ENCODE peak calls at places on chromosomes 7 and 10, in four cellular contexts. S is kidney tubule cell, K is vagina, O is fibroblast of lung. T is an unnamed sample.

GRCh38 chr7:44383566-44383965 is 58.2 kb upstream of the CAMK2B start:
- DNase-seq in S (peak; percentile 14), K (peak; percentile 87), O (peak; percentile 83), T (no peak)

GRCh38 chr7:23544913-23545354 is 13.2 kb upstream of the TRA2A start:
- DNase-seq in S (peak; percentile 47), K (no peak), O (peak; percentile 32), T (peak; percentile 86)

GRCh38 chr7:132065193-132065972 is 509.0 kb upstream of the PODXL start:
- DNase-seq in O (peak; percentile 98), K (peak; percentile 70), S (peak; percentile 98), T (peak; percentile 97)

GRCh38 chr10:78934499-78934898 is 134.3 kb upstream of the ZMIZ1 start:
- DNase-seq in S (peak; percentile 25), K (no peak), O (no peak), T (peak; percentile 53)

GRCh38 chr10:100775346-100775745 is 30.0 kb downstream of the PAX2 start:
- DNase-seq in K (no peak), S (peak; percentile 75), O (no peak), T (no peak)

GRCh38 chr10:122281751-122282150 is 10.7 kb downstream of the BTBD16 start:
- DNase-seq in O (no peak), S (no peak), K (no peak), T (no peak)

GRCh38 chr10:3935141-3935540 is 150.1 kb upstream of the KLF6 start:
- DNase-seq in S (peak; percentile 51), O (peak; percentile 95), K (no peak), T (no peak)

GRCh38 chr10:72007246-72007892 is 43.2 kb downstream of the CHST3 start:
- DNase-seq in K (peak; percentile 87), O (no peak), S (no peak), T (no peak)

GRCh38 chr10:63217120-63217605 is 84.0 kb downstream of the NRBF2 start:
- DNase-seq in O (peak; percentile 50), S (peak; percentile 63), K (no peak), T (peak; percentile 53)

GRCh38 chr10:74917481-74918077 is 91.2 kb downstream of the KAT6B start:
- DNase-seq in S (peak; percentile 97), K (no peak), O (peak; percentile 93), T (peak; percentile 17)

GRCh38 chr7:71868797-71869196 is 543.3 kb downstream of the CALN1 start:
- DNase-seq in S (peak; percentile 35), K (no peak), O (peak; percentile 88), T (peak; percentile 92)

GRCh38 chr7:151206914-151207313 is 3.4 kb downstream of the H2BK1 start:
- DNase-seq in K (no peak), O (no peak), S (no peak), T (no peak)

GRCh38 chr10:108086502-108086901 is 922.0 kb upstream of the SORCS1 start:
- DNase-seq in S (no peak), O (no peak), K (no peak), T (no peak)